ENCODE peak calls at places on chromosomes 6 and 20, in nine cellular contexts. E, P, H, J, D, O, C, R and W are unnamed samples.

GRCh38 chr6:52361347-52361944 is 505 bp upstream of the PAQR8 start:
- DNase-seq in E (no peak), R (no peak), H (no peak), C (no peak), D (no peak), P (peak; percentile 18), J (peak; percentile 22), O (no peak), W (no peak)

GRCh38 chr20:50931306-50932015 is at the start of gene ADNP:
- DNase-seq in D (peak; percentile 96), H (peak; percentile 89), C (peak; percentile 89), P (peak; percentile 86), O (peak; percentile 97), J (peak; percentile 87), R (peak; percentile 83), E (no peak), W (peak; percentile 97)

GRCh38 chr20:59028812-59029211 is 3.3 kb downstream of the ATP5F1E start:
- DNase-seq in C (no peak), P (no peak), H (no peak), E (no peak), R (no peak), O (no peak), D (no peak), J (no peak), W (no peak)

GRCh38 chr6:49515485-49516146 is 15.9 kb downstream of the GLYATL3 start:
- DNase-seq in D (no peak), J (no peak), H (no peak), P (no peak), E (no peak), O (no peak), C (no peak), R (peak; percentile 67), W (no peak)

GRCh38 chr6:53567701-53568100 is 22.8 kb upstream of the GCLC start:
- DNase-seq in R (no peak), P (no peak), J (no peak), H (no peak), O (no peak), E (no peak), D (no peak), C (no peak), W (no peak)

GRCh38 chr6:24743265-24743943 is 24.4 kb upstream of the C6orf62 start:
- DNase-seq in P (no peak), E (peak; percentile 90), J (no peak), C (peak; percentile 98), R (peak; percentile 89), O (peak; percentile 93), H (no peak), D (no peak), W (peak; percentile 14)

GRCh38 chr20:61899971-61900370 is 165.7 kb downstream of the TAF4 start:
- DNase-seq in H (no peak), J (peak; percentile 2), D (no peak), E (no peak), R (no peak), C (no peak), P (no peak), O (no peak), W (peak; percentile 32)

GRCh38 chr20:20864346-20865096 is 152.1 kb upstream of the RALGAPA2 start:
- DNase-seq in H (peak; percentile 21), J (no peak), R (no peak), D (peak; percentile 70), E (no peak), C (peak; percentile 20), P (no peak), O (no peak), W (peak; percentile 46)

GRCh38 chr6:3806169-3806922 is 42.8 kb upstream of the FAM50B start:
- DNase-seq in E (no peak), O (no peak), D (no peak), H (no peak), P (no peak), C (no peak), J (no peak), R (no peak), W (no peak)

GRCh38 chr6:83867527-83868161 is 8.2 kb downstream of the CYB5R4 start:
- DNase-seq in D (no peak), C (peak; percentile 95), E (no peak), R (peak; percentile 48), H (no peak), O (peak; percentile 70), J (peak; percentile 19), P (no peak), W (no peak)

GRCh38 chr6:137728386-137729349 is 138.4 kb upstream of the TNFAIP3 start:
- DNase-seq in H (no peak), D (no peak), R (peak; percentile 98), J (no peak), E (no peak), O (peak; percentile 34), P (no peak), C (peak; percentile 81), W (peak; percentile 3)

GRCh38 chr6:70303034-70303525 is at the start of gene COL9A1:
- DNase-seq in P (no peak), J (no peak), R (no peak), O (no peak), C (no peak), E (no peak), H (no peak), D (no peak), W (no peak)

GRCh38 chr6:167487706-167488664 is 163.1 kb downstream of the TTLL2 start:
- DNase-seq in J (no peak), D (no peak), R (no peak), C (no peak), O (no peak), H (no peak), P (no peak), E (no peak), W (no peak)

GRCh38 chr6:27752038-27752885 is 159.9 kb downstream of the OR2B2 start:
- DNase-seq in D (peak; percentile 71), E (peak; percentile 67), H (peak; percentile 82), O (peak; percentile 87), C (peak; percentile 82), P (peak; percentile 34), R (peak; percentile 70), J (peak; percentile 33), W (peak; percentile 85)

GRCh38 chr20:38523697-38524096 is 51.1 kb downstream of the RALGAPB start:
- DNase-seq in D (no peak), O (no peak), C (peak; percentile 69), P (no peak), R (peak; percentile 51), E (no peak), J (no peak), H (no peak), W (no peak)

GRCh38 chr20:63602321-63602720 is 24.6 kb downstream of the GMEB2 start:
- DNase-seq in J (no peak), H (no peak), E (no peak), D (no peak), P (no peak), O (no peak), R (no peak), C (no peak), W (no peak)